ENCODE peak calls at places on chromosomes 2 and 18, in five cellular contexts. R, E, Z, U and Q are unnamed samples.

GRCh38 chr2:10717630-10718029 is 3.8 kb upstream of the ATP6V1C2 start:
- DNase-seq in R (peak; percentile 83), E (no peak), Z (peak; percentile 67), U (no peak), Q (peak; percentile 77)

GRCh38 chr2:3674446-3674845 is 16.4 kb downstream of the ALLC start:
- DNase-seq in R (no peak), E (no peak), Z (no peak), U (no peak), Q (no peak)

GRCh38 chr2:113672297-113672696 is 45.2 kb downstream of the RABL2A start:
- DNase-seq in R (no peak), E (no peak), Z (no peak), U (no peak), Q (no peak)

GRCh38 chr2:220785181-220785580 is 786.9 kb downstream of the EPHA4 start:
- DNase-seq in R (no peak), E (no peak), Z (no peak), U (no peak), Q (no peak)

GRCh38 chr2:75481041-75481836 is 79.5 kb downstream of the EVA1A start:
- DNase-seq in R (peak; percentile 53), E (no peak), Z (peak; percentile 33), U (no peak), Q (peak; percentile 39)

GRCh38 chr2:37349376-37349775 is 4.9 kb downstream of the QPCT start:
- DNase-seq in R (no peak), E (no peak), Z (no peak), U (no peak), Q (no peak)

GRCh38 chr2:30110773-30111172 is 36.0 kb upstream of the YPEL5 start:
- DNase-seq in R (peak; percentile 23), E (no peak), Z (peak; percentile 55), U (no peak), Q (no peak)

GRCh38 chr18:5237723-5238370 is 40.8 kb upstream of the AKAIN1 start:
- DNase-seq in R (peak; percentile 96), E (peak; percentile 83), Z (peak; percentile 94), U (peak; percentile 88), Q (peak; percentile 93)

GRCh38 chr2:102891261-102891660 is 129.4 kb downstream of the TMEM182 start:
- DNase-seq in R (no peak), E (no peak), Z (peak; percentile 5), U (no peak), Q (peak; percentile 60)

GRCh38 chr18:23684515-23685197 is 4.6 kb upstream of the LAMA3 start:
- DNase-seq in R (peak; percentile 72), E (no peak), Z (peak; percentile 84), U (no peak), Q (peak; percentile 42)

GRCh38 chr2:200756618-200757321 is 54.9 kb upstream of the BZW1 start:
- DNase-seq in R (peak; percentile 89), E (no peak), Z (peak; percentile 92), U (no peak), Q (peak; percentile 72)

GRCh38 chr2:1278861-1279260 is 134.4 kb upstream of the TPO start:
- DNase-seq in R (no peak), E (no peak), Z (no peak), U (no peak), Q (no peak)

GRCh38 chr18:48216639-48217280 is 192.4 kb downstream of the ZBTB7C start:
- DNase-seq in R (no peak), E (no peak), Z (no peak), U (no peak), Q (no peak)

GRCh38 chr2:237982039-237982725 is 15.4 kb downstream of the UBE2F start:
- DNase-seq in R (no peak), E (no peak), Z (no peak), U (no peak), Q (no peak)

GRCh38 chr2:43078781-43079755 is 147.3 kb downstream of the ZFP36L2 start:
- DNase-seq in R (peak; percentile 73), E (no peak), Z (no peak), U (no peak), Q (peak; percentile 51)

GRCh38 chr2:18117592-18117991 is 239.1 kb downstream of the KCNS3 start:
- DNase-seq in R (peak; percentile 75), E (peak; percentile 8), Z (peak; percentile 68), U (no peak), Q (peak; percentile 34)

GRCh38 chr2:202541137-202541536 is 93.6 kb upstream of the FAM117B start:
- DNase-seq in R (no peak), E (no peak), Z (no peak), U (no peak), Q (peak; percentile 25)

GRCh38 chr18:8661754-8662573 is 43.4 kb upstream of the MTCL1 start:
- DNase-seq in R (peak; percentile 42), E (no peak), Z (peak; percentile 49), U (no peak), Q (peak; percentile 73)

GRCh38 chr2:134639265-134639664 is 79.5 kb downstream of the TMEM163 start:
- DNase-seq in R (no peak), E (no peak), Z (no peak), U (no peak), Q (no peak)

GRCh38 chr18:11387880-11388279 is 221.5 kb upstream of the SLC35G4 start:
- DNase-seq in R (peak; percentile 50), E (peak; percentile 54), Z (peak; percentile 18), U (no peak), Q (peak; percentile 58)

GRCh38 chr2:3104261-3104660 is 273.4 kb downstream of the EIPR1 start:
- DNase-seq in R (no peak), E (no peak), Z (no peak), U (no peak), Q (no peak)

GRCh38 chr2:86300496-86300895 is 36.9 kb downstream of the REEP1 start:
- DNase-seq in R (no peak), E (no peak), Z (no peak), U (no peak), Q (no peak)